ENCODE peak calls at places on chromosomes 5 and 9, in four cellular contexts. J, C, U and X are unnamed samples.
A peak's percentile ranks its signal among the peaks of the same experiment; 100 is the strongest.

GRCh38 chr9:113152699-113153098 is 1.9 kb downstream of the SLC31A2 start:
- DNase-seq in J (no peak), C (peak; percentile 47), U (no peak), X (no peak)

GRCh38 chr9:117411547-117411946 is 3.3 kb downstream of the ASTN2 start:
- DNase-seq in J (no peak), C (peak; percentile 1), U (no peak), X (peak; percentile 81)

GRCh38 chr9:90975666-90976538 is 174.3 kb downstream of the SYK start:
- DNase-seq in J (no peak), C (peak; percentile 35), U (no peak), X (no peak)

GRCh38 chr5:81247441-81247972 is 14.4 kb downstream of the CKMT2 start:
- DNase-seq in J (no peak), C (peak; percentile 42), U (no peak), X (no peak)

GRCh38 chr5:77239126-77239741 is 28.8 kb downstream of the PDE8B start:
- DNase-seq in J (no peak), C (no peak), U (no peak), X (no peak)

GRCh38 chr9:84139296-84140100 is 158.9 kb downstream of the RMI1 start:
- DNase-seq in J (no peak), C (peak; percentile 61), U (no peak), X (peak; percentile 37)

GRCh38 chr5:149018909-149019443 is 43.9 kb downstream of the SH3TC2 start:
- DNase-seq in J (no peak), C (peak; percentile 90), U (no peak), X (no peak)

GRCh38 chr9:89970701-89971100 is 365.9 kb downstream of the GADD45G start:
- DNase-seq in J (no peak), C (no peak), U (no peak), X (no peak)

GRCh38 chr9:123420560-123421210 is 64.7 kb downstream of the CRB2 start:
- DNase-seq in J (no peak), C (no peak), U (no peak), X (peak; percentile 56)

GRCh38 chr5:76337949-76338589 is 65.0 kb upstream of the IQGAP2 start:
- DNase-seq in J (no peak), C (peak; percentile 26), U (peak; percentile 1), X (peak; percentile 87)

GRCh38 chr5:140607031-140607430 is 25.9 kb downstream of the CD14 start:
- DNase-seq in J (peak; percentile 49), C (peak; percentile 26), U (no peak), X (no peak)

GRCh38 chr9:93259490-93260289 is 75.8 kb downstream of the WNK2 start:
- DNase-seq in J (no peak), C (no peak), U (no peak), X (no peak)

GRCh38 chr9:116288658-116289057 is 135.1 kb downstream of the PAPPA start:
- DNase-seq in J (no peak), C (peak; percentile 98), U (peak; percentile 86), X (no peak)

GRCh38 chr5:71924980-71925379 is 182.3 kb upstream of the MAP1B start:
- DNase-seq in J (no peak), C (peak; percentile 68), U (no peak), X (no peak)

GRCh38 chr9:90815183-90815943 is 13.7 kb downstream of the SYK start:
- DNase-seq in J (no peak), C (no peak), U (no peak), X (peak; percentile 66)

GRCh38 chr9:30476826-30477225 is 1907.6 kb upstream of the ACO1 start:
- DNase-seq in J (no peak), C (no peak), U (no peak), X (peak; percentile 15)

GRCh38 chr5:142323480-142324376 is 1.1 kb downstream of the SPRY4 start:
- DNase-seq in J (peak; percentile 11), C (peak; percentile 48), U (no peak), X (peak; percentile 79)

GRCh38 chr5:112210430-112211005 is 208.6 kb downstream of the EPB41L4A start:
- DNase-seq in J (no peak), C (peak; percentile 28), U (peak; percentile 2), X (peak; percentile 73)

GRCh38 chr5:34682926-34683623 is 26.9 kb downstream of the RAI14 start:
- DNase-seq in J (no peak), C (no peak), U (no peak), X (peak; percentile 67)

GRCh38 chr9:138120072-138120471 is 242.5 kb downstream of the CACNA1B start:
- DNase-seq in J (no peak), C (no peak), U (no peak), X (no peak)

GRCh38 chr5:59275537-59276276 is 617.8 kb downstream of the PDE4D start:
- DNase-seq in J (no peak), C (peak; percentile 4), U (no peak), X (peak; percentile 83)

GRCh38 chr9:135602789-135603481 is 36.4 kb downstream of the GLT6D1 start:
- DNase-seq in J (no peak), C (peak; percentile 20), U (no peak), X (peak; percentile 37)